ENCODE peak calls at places on chromosomes 7 and 10, in ten cellular contexts. L is osteocyte; V is Daoy; I is left ventricle myocardium superior; H is endothelial cell; B is activated CD4-positive, alpha-beta T cell treated with anti-CD3 and anti-CD28 coated beads, Interleukin-2, amount 50 U/mL, for 24 hours; Q is Calu3; T is HepG2; A is progenitor cell of endocrine pancreas; F is nucleus accumbens. M is an unnamed sample.

GRCh38 chr7:131688738-131689661 is 132.6 kb upstream of the PODXL start:
- DNase-seq in L (peak; percentile 90), V (peak; percentile 90), I (peak; percentile 72), H (peak; percentile 85), B (peak; percentile 41), Q (peak; percentile 75), T (peak; percentile 49), A (peak; percentile 77), F (peak; percentile 36), M (peak; percentile 40)

GRCh38 chr7:149005427-149006344 is 22.6 kb downstream of the PDIA4 start:
- DNase-seq in L (no peak), V (peak; percentile 72), I (peak; percentile 93), H (peak; percentile 78), B (peak; percentile 67), Q (peak; percentile 78), T (peak; percentile 62), A (peak; percentile 64), F (peak; percentile 39), M (peak; percentile 85)

GRCh38 chr10:3754727-3755439 is 30.1 kb downstream of the KLF6 start:
- DNase-seq in L (peak; percentile 7), V (peak; percentile 88), I (no peak), H (no peak), B (no peak), Q (peak; percentile 73), T (peak; percentile 60), A (no peak), F (no peak), M (no peak)

GRCh38 chr7:112362796-112363195 is 87.5 kb upstream of the IFRD1 start:
- DNase-seq in L (no peak), V (no peak), I (no peak), H (no peak), B (no peak), Q (no peak), T (no peak), A (no peak), F (no peak), M (no peak)

GRCh38 chr10:52191049-52191448 is 123.0 kb upstream of the DKK1 start:
- DNase-seq in L (no peak), V (no peak), I (no peak), H (no peak), B (no peak), Q (no peak), T (no peak), A (no peak), F (no peak), M (no peak)

GRCh38 chr10:80260295-80261243 is 28.9 kb downstream of the MAT1A start:
- DNase-seq in L (peak; percentile 86), V (peak; percentile 10), I (no peak), H (peak; percentile 71), B (peak; percentile 7), Q (peak; percentile 67), T (peak; percentile 48), A (peak; percentile 37), F (no peak), M (no peak)

GRCh38 chr10:132575320-132576201 is 38.0 kb downstream of the INPP5A start:
- DNase-seq in L (no peak), V (peak; percentile 91), I (peak; percentile 54), H (no peak), B (no peak), Q (peak; percentile 68), T (no peak), A (no peak), F (no peak), M (no peak)

GRCh38 chr10:6053816-6054581 is 8.2 kb downstream of the IL2RA start:
- DNase-seq in L (peak; percentile 76), V (no peak), I (peak; percentile 57), H (peak; percentile 15), B (no peak), Q (peak; percentile 25), T (peak; percentile 71), A (no peak), F (no peak), M (no peak)

GRCh38 chr10:73865459-73866442 is 8.6 kb downstream of the CAMK2G start:
- DNase-seq in L (no peak), V (no peak), I (peak; percentile 43), H (peak; percentile 40), B (peak; percentile 30), Q (no peak), T (no peak), A (no peak), F (no peak), M (no peak)